ENCODE peak calls at places on chromosomes 2 and 18, in ten cellular contexts. One of them, this sample, is unnamed.

GRCh38 chr2:52264488-52264887 is 1232.6 kb upstream of the NRXN1 start:
- DNase-seq in RWPE1: no peak
- DNase-seq in A549: no peak
- DNase-seq in central memory CD8-positive, alpha-beta T cell: no peak
- DNase-seq in stimulated activated CD8-positive, alpha-beta memory T cell treated with anti-CD3 and anti-CD28 coated beads, Interleukin-7, amount 100 ng/mL, for 24 hours: no peak
- DNase-seq in amniotic stem cell: no peak
- DNase-seq in naive thymus-derived CD4-positive, alpha-beta T cell: no peak
- DNase-seq in cardiac fibroblast: no peak
- DNase-seq in adipocyte: no peak
- DNase-seq in epithelial cell of prostate: no peak
- DNase-seq in this sample: no peak

GRCh38 chr2:49240608-49241007 is 86.3 kb upstream of the FSHR start:
- DNase-seq in central memory CD8-positive, alpha-beta T cell: no peak
- DNase-seq in cardiac fibroblast: peak
- DNase-seq in RWPE1: no peak
- DNase-seq in adipocyte: peak
- DNase-seq in naive thymus-derived CD4-positive, alpha-beta T cell: no peak
- DNase-seq in A549: peak
- DNase-seq in amniotic stem cell: no peak
- DNase-seq in epithelial cell of prostate: no peak
- DNase-seq in stimulated activated CD8-positive, alpha-beta memory T cell treated with anti-CD3 and anti-CD28 coated beads, Interleukin-7, amount 100 ng/mL, for 24 hours: no peak
- DNase-seq in this sample: no peak

GRCh38 chr2:108575132-108575966 is 41.1 kb downstream of the LIMS1 start:
- DNase-seq in stimulated activated CD8-positive, alpha-beta memory T cell treated with anti-CD3 and anti-CD28 coated beads, Interleukin-7, amount 100 ng/mL, for 24 hours: no peak
- DNase-seq in naive thymus-derived CD4-positive, alpha-beta T cell: no peak
- DNase-seq in adipocyte: peak
- DNase-seq in epithelial cell of prostate: no peak
- DNase-seq in RWPE1: no peak
- DNase-seq in cardiac fibroblast: peak
- DNase-seq in central memory CD8-positive, alpha-beta T cell: no peak
- DNase-seq in A549: no peak
- DNase-seq in amniotic stem cell: no peak
- DNase-seq in this sample: no peak

GRCh38 chr2:30078521-30078920 is 68.3 kb upstream of the YPEL5 start:
- DNase-seq in naive thymus-derived CD4-positive, alpha-beta T cell: no peak
- DNase-seq in stimulated activated CD8-positive, alpha-beta memory T cell treated with anti-CD3 and anti-CD28 coated beads, Interleukin-7, amount 100 ng/mL, for 24 hours: no peak
- DNase-seq in epithelial cell of prostate: no peak
- DNase-seq in amniotic stem cell: no peak
- DNase-seq in central memory CD8-positive, alpha-beta T cell: no peak
- DNase-seq in RWPE1: no peak
- DNase-seq in cardiac fibroblast: peak
- DNase-seq in adipocyte: no peak
- DNase-seq in A549: no peak
- DNase-seq in this sample: no peak

GRCh38 chr18:70289351-70290330 is 796 bp downstream of the SOCS6 start:
- DNase-seq in RWPE1: peak
- DNase-seq in amniotic stem cell: no peak
- DNase-seq in cardiac fibroblast: peak
- DNase-seq in naive thymus-derived CD4-positive, alpha-beta T cell: no peak
- DNase-seq in stimulated activated CD8-positive, alpha-beta memory T cell treated with anti-CD3 and anti-CD28 coated beads, Interleukin-7, amount 100 ng/mL, for 24 hours: no peak
- DNase-seq in adipocyte: peak
- DNase-seq in A549: no peak
- DNase-seq in central memory CD8-positive, alpha-beta T cell: no peak
- DNase-seq in epithelial cell of prostate: no peak
- DNase-seq in this sample: peak

GRCh38 chr2:39608690-39609457 is 56.8 kb upstream of the TMEM178A start:
- DNase-seq in central memory CD8-positive, alpha-beta T cell: no peak
- DNase-seq in epithelial cell of prostate: no peak
- DNase-seq in cardiac fibroblast: no peak
- DNase-seq in stimulated activated CD8-positive, alpha-beta memory T cell treated with anti-CD3 and anti-CD28 coated beads, Interleukin-7, amount 100 ng/mL, for 24 hours: no peak
- DNase-seq in A549: no peak
- DNase-seq in naive thymus-derived CD4-positive, alpha-beta T cell: no peak
- DNase-seq in RWPE1: no peak
- DNase-seq in adipocyte: peak
- DNase-seq in amniotic stem cell: no peak
- DNase-seq in this sample: no peak

GRCh38 chr2:220670461-220670979 is 901.6 kb downstream of the EPHA4 start:
- DNase-seq in A549: no peak
- DNase-seq in naive thymus-derived CD4-positive, alpha-beta T cell: no peak
- DNase-seq in stimulated activated CD8-positive, alpha-beta memory T cell treated with anti-CD3 and anti-CD28 coated beads, Interleukin-7, amount 100 ng/mL, for 24 hours: no peak
- DNase-seq in RWPE1: no peak
- DNase-seq in central memory CD8-positive, alpha-beta T cell: no peak
- DNase-seq in epithelial cell of prostate: no peak
- DNase-seq in cardiac fibroblast: no peak
- DNase-seq in amniotic stem cell: no peak
- DNase-seq in adipocyte: no peak
- DNase-seq in this sample: no peak

GRCh38 chr2:758073-758820 is 81.0 kb upstream of the TMEM18 start:
- DNase-seq in RWPE1: no peak
- DNase-seq in central memory CD8-positive, alpha-beta T cell: no peak
- DNase-seq in amniotic stem cell: no peak
- DNase-seq in epithelial cell of prostate: no peak
- DNase-seq in adipocyte: no peak
- DNase-seq in cardiac fibroblast: no peak
- DNase-seq in stimulated activated CD8-positive, alpha-beta memory T cell treated with anti-CD3 and anti-CD28 coated beads, Interleukin-7, amount 100 ng/mL, for 24 hours: no peak
- DNase-seq in A549: no peak
- DNase-seq in naive thymus-derived CD4-positive, alpha-beta T cell: no peak
- DNase-seq in this sample: no peak

GRCh38 chr2:65453916-65454315 is 21.5 kb upstream of the SPRED2 start:
- DNase-seq in adipocyte: peak
- DNase-seq in naive thymus-derived CD4-positive, alpha-beta T cell: no peak
- DNase-seq in amniotic stem cell: no peak
- DNase-seq in cardiac fibroblast: no peak
- DNase-seq in RWPE1: peak
- DNase-seq in central memory CD8-positive, alpha-beta T cell: no peak
- DNase-seq in stimulated activated CD8-positive, alpha-beta memory T cell treated with anti-CD3 and anti-CD28 coated beads, Interleukin-7, amount 100 ng/mL, for 24 hours: no peak
- DNase-seq in A549: no peak
- DNase-seq in epithelial cell of prostate: no peak
- DNase-seq in this sample: no peak

GRCh38 chr2:149858916-149859634 is 271.5 kb upstream of the MMADHC start:
- DNase-seq in epithelial cell of prostate: no peak
- DNase-seq in central memory CD8-positive, alpha-beta T cell: no peak
- DNase-seq in naive thymus-derived CD4-positive, alpha-beta T cell: no peak
- DNase-seq in stimulated activated CD8-positive, alpha-beta memory T cell treated with anti-CD3 and anti-CD28 coated beads, Interleukin-7, amount 100 ng/mL, for 24 hours: no peak
- DNase-seq in adipocyte: peak
- DNase-seq in RWPE1: no peak
- DNase-seq in cardiac fibroblast: peak
- DNase-seq in amniotic stem cell: no peak
- DNase-seq in A549: no peak
- DNase-seq in this sample: no peak

GRCh38 chr2:131029812-131030211 is 63.4 kb downstream of the FAM168B start:
- DNase-seq in amniotic stem cell: no peak
- DNase-seq in A549: no peak
- DNase-seq in RWPE1: no peak
- DNase-seq in stimulated activated CD8-positive, alpha-beta memory T cell treated with anti-CD3 and anti-CD28 coated beads, Interleukin-7, amount 100 ng/mL, for 24 hours: no peak
- DNase-seq in adipocyte: no peak
- DNase-seq in epithelial cell of prostate: no peak
- DNase-seq in cardiac fibroblast: no peak
- DNase-seq in naive thymus-derived CD4-positive, alpha-beta T cell: no peak
- DNase-seq in central memory CD8-positive, alpha-beta T cell: no peak
- DNase-seq in this sample: no peak

GRCh38 chr2:20052229-20052871 is 922 bp upstream of the LAPTM4A start:
- DNase-seq in adipocyte: peak
- DNase-seq in epithelial cell of prostate: no peak
- DNase-seq in A549: peak
- DNase-seq in RWPE1: peak
- DNase-seq in central memory CD8-positive, alpha-beta T cell: no peak
- DNase-seq in naive thymus-derived CD4-positive, alpha-beta T cell: no peak
- DNase-seq in amniotic stem cell: no peak
- DNase-seq in cardiac fibroblast: peak
- DNase-seq in stimulated activated CD8-positive, alpha-beta memory T cell treated with anti-CD3 and anti-CD28 coated beads, Interleukin-7, amount 100 ng/mL, for 24 hours: no peak
- DNase-seq in this sample: no peak

GRCh38 chr2:2102870-2103269 is 228.2 kb downstream of the MYT1L start:
- DNase-seq in cardiac fibroblast: no peak
- DNase-seq in epithelial cell of prostate: no peak
- DNase-seq in RWPE1: no peak
- DNase-seq in amniotic stem cell: no peak
- DNase-seq in stimulated activated CD8-positive, alpha-beta memory T cell treated with anti-CD3 and anti-CD28 coated beads, Interleukin-7, amount 100 ng/mL, for 24 hours: no peak
- DNase-seq in adipocyte: no peak
- DNase-seq in central memory CD8-positive, alpha-beta T cell: no peak
- DNase-seq in A549: no peak
- DNase-seq in naive thymus-derived CD4-positive, alpha-beta T cell: no peak
- DNase-seq in this sample: no peak

GRCh38 chr2:15159751-15160177 is 401.4 kb downstream of the NBAS start:
- DNase-seq in RWPE1: no peak
- DNase-seq in central memory CD8-positive, alpha-beta T cell: no peak
- DNase-seq in stimulated activated CD8-positive, alpha-beta memory T cell treated with anti-CD3 and anti-CD28 coated beads, Interleukin-7, amount 100 ng/mL, for 24 hours: no peak
- DNase-seq in amniotic stem cell: no peak
- DNase-seq in A549: no peak
- DNase-seq in epithelial cell of prostate: no peak
- DNase-seq in cardiac fibroblast: peak
- DNase-seq in naive thymus-derived CD4-positive, alpha-beta T cell: no peak
- DNase-seq in adipocyte: peak
- DNase-seq in this sample: peak

GRCh38 chr2:158297606-158298005 is 158.9 kb downstream of the CCDC148 start:
- DNase-seq in cardiac fibroblast: peak
- DNase-seq in RWPE1: no peak
- DNase-seq in A549: no peak
- DNase-seq in adipocyte: peak
- DNase-seq in epithelial cell of prostate: peak
- DNase-seq in amniotic stem cell: no peak
- DNase-seq in naive thymus-derived CD4-positive, alpha-beta T cell: no peak
- DNase-seq in central memory CD8-positive, alpha-beta T cell: no peak
- DNase-seq in stimulated activated CD8-positive, alpha-beta memory T cell treated with anti-CD3 and anti-CD28 coated beads, Interleukin-7, amount 100 ng/mL, for 24 hours: no peak
- DNase-seq in this sample: no peak

GRCh38 chr2:143083636-143084035 is 45.6 kb upstream of the ARHGAP15 start:
- DNase-seq in A549: no peak
- DNase-seq in naive thymus-derived CD4-positive, alpha-beta T cell: no peak
- DNase-seq in stimulated activated CD8-positive, alpha-beta memory T cell treated with anti-CD3 and anti-CD28 coated beads, Interleukin-7, amount 100 ng/mL, for 24 hours: no peak
- DNase-seq in RWPE1: peak
- DNase-seq in epithelial cell of prostate: peak
- DNase-seq in cardiac fibroblast: peak
- DNase-seq in amniotic stem cell: peak
- DNase-seq in adipocyte: peak
- DNase-seq in central memory CD8-positive, alpha-beta T cell: no peak
- DNase-seq in this sample: no peak

GRCh38 chr2:119338282-119338681 is 28.4 kb downstream of the C2orf76 start:
- DNase-seq in A549: no peak
- DNase-seq in adipocyte: no peak
- DNase-seq in epithelial cell of prostate: no peak
- DNase-seq in cardiac fibroblast: no peak
- DNase-seq in central memory CD8-positive, alpha-beta T cell: no peak
- DNase-seq in RWPE1: no peak
- DNase-seq in amniotic stem cell: no peak
- DNase-seq in stimulated activated CD8-positive, alpha-beta memory T cell treated with anti-CD3 and anti-CD28 coated beads, Interleukin-7, amount 100 ng/mL, for 24 hours: no peak
- DNase-seq in naive thymus-derived CD4-positive, alpha-beta T cell: no peak
- DNase-seq in this sample: no peak

GRCh38 chr2:119289093-119289492 is 65.5 kb downstream of the STEAP3 start:
- DNase-seq in RWPE1: no peak
- DNase-seq in adipocyte: no peak
- DNase-seq in stimulated activated CD8-positive, alpha-beta memory T cell treated with anti-CD3 and anti-CD28 coated beads, Interleukin-7, amount 100 ng/mL, for 24 hours: no peak
- DNase-seq in cardiac fibroblast: peak
- DNase-seq in naive thymus-derived CD4-positive, alpha-beta T cell: no peak
- DNase-seq in central memory CD8-positive, alpha-beta T cell: no peak
- DNase-seq in A549: no peak
- DNase-seq in amniotic stem cell: no peak
- DNase-seq in epithelial cell of prostate: no peak
- DNase-seq in this sample: no peak

GRCh38 chr2:121214296-121214695 is 70.7 kb downstream of the TFCP2L1 start:
- DNase-seq in cardiac fibroblast: no peak
- DNase-seq in stimulated activated CD8-positive, alpha-beta memory T cell treated with anti-CD3 and anti-CD28 coated beads, Interleukin-7, amount 100 ng/mL, for 24 hours: no peak
- DNase-seq in central memory CD8-positive, alpha-beta T cell: no peak
- DNase-seq in epithelial cell of prostate: no peak
- DNase-seq in amniotic stem cell: no peak
- DNase-seq in naive thymus-derived CD4-positive, alpha-beta T cell: no peak
- DNase-seq in A549: no peak
- DNase-seq in adipocyte: no peak
- DNase-seq in RWPE1: no peak
- DNase-seq in this sample: no peak

GRCh38 chr2:27871805-27872204 is 18.4 kb downstream of the RBKS start:
- DNase-seq in central memory CD8-positive, alpha-beta T cell: no peak
- DNase-seq in epithelial cell of prostate: no peak
- DNase-seq in amniotic stem cell: no peak
- DNase-seq in RWPE1: no peak
- DNase-seq in naive thymus-derived CD4-positive, alpha-beta T cell: no peak
- DNase-seq in adipocyte: no peak
- DNase-seq in stimulated activated CD8-positive, alpha-beta memory T cell treated with anti-CD3 and anti-CD28 coated beads, Interleukin-7, amount 100 ng/mL, for 24 hours: no peak
- DNase-seq in A549: no peak
- DNase-seq in cardiac fibroblast: no peak
- DNase-seq in this sample: no peak

GRCh38 chr2:98869868-98870267 is 66.2 kb downstream of the CRACDL start:
- DNase-seq in stimulated activated CD8-positive, alpha-beta memory T cell treated with anti-CD3 and anti-CD28 coated beads, Interleukin-7, amount 100 ng/mL, for 24 hours: no peak
- DNase-seq in A549: no peak
- DNase-seq in central memory CD8-positive, alpha-beta T cell: no peak
- DNase-seq in cardiac fibroblast: no peak
- DNase-seq in epithelial cell of prostate: peak
- DNase-seq in amniotic stem cell: no peak
- DNase-seq in naive thymus-derived CD4-positive, alpha-beta T cell: no peak
- DNase-seq in RWPE1: peak
- DNase-seq in adipocyte: no peak
- DNase-seq in this sample: no peak

GRCh38 chr2:75986617-75987016 is 275.9 kb upstream of the GCFC2 start:
- DNase-seq in amniotic stem cell: no peak
- DNase-seq in epithelial cell of prostate: no peak
- DNase-seq in central memory CD8-positive, alpha-beta T cell: no peak
- DNase-seq in cardiac fibroblast: no peak
- DNase-seq in adipocyte: no peak
- DNase-seq in A549: no peak
- DNase-seq in stimulated activated CD8-positive, alpha-beta memory T cell treated with anti-CD3 and anti-CD28 coated beads, Interleukin-7, amount 100 ng/mL, for 24 hours: no peak
- DNase-seq in RWPE1: no peak
- DNase-seq in naive thymus-derived CD4-positive, alpha-beta T cell: no peak
- DNase-seq in this sample: peak

GRCh38 chr2:38037757-38038615 is 38.0 kb downstream of the CYP1B1 start:
- DNase-seq in A549: no peak
- DNase-seq in cardiac fibroblast: peak
- DNase-seq in epithelial cell of prostate: no peak
- DNase-seq in adipocyte: peak
- DNase-seq in central memory CD8-positive, alpha-beta T cell: no peak
- DNase-seq in stimulated activated CD8-positive, alpha-beta memory T cell treated with anti-CD3 and anti-CD28 coated beads, Interleukin-7, amount 100 ng/mL, for 24 hours: no peak
- DNase-seq in naive thymus-derived CD4-positive, alpha-beta T cell: no peak
- DNase-seq in amniotic stem cell: no peak
- DNase-seq in RWPE1: no peak
- DNase-seq in this sample: peak

GRCh38 chr18:76592981-76593381 is 97.9 kb upstream of the ZNF516 start:
- DNase-seq in epithelial cell of prostate: no peak
- DNase-seq in naive thymus-derived CD4-positive, alpha-beta T cell: no peak
- DNase-seq in RWPE1: no peak
- DNase-seq in A549: no peak
- DNase-seq in amniotic stem cell: no peak
- DNase-seq in central memory CD8-positive, alpha-beta T cell: no peak
- DNase-seq in adipocyte: peak
- DNase-seq in cardiac fibroblast: peak
- DNase-seq in stimulated activated CD8-positive, alpha-beta memory T cell treated with anti-CD3 and anti-CD28 coated beads, Interleukin-7, amount 100 ng/mL, for 24 hours: no peak
- DNase-seq in this sample: no peak

GRCh38 chr2:172667926-172668325 is 67.7 kb upstream of the RAPGEF4 start:
- DNase-seq in A549: no peak
- DNase-seq in central memory CD8-positive, alpha-beta T cell: no peak
- DNase-seq in adipocyte: peak
- DNase-seq in RWPE1: no peak
- DNase-seq in cardiac fibroblast: no peak
- DNase-seq in amniotic stem cell: no peak
- DNase-seq in naive thymus-derived CD4-positive, alpha-beta T cell: no peak
- DNase-seq in stimulated activated CD8-positive, alpha-beta memory T cell treated with anti-CD3 and anti-CD28 coated beads, Interleukin-7, amount 100 ng/mL, for 24 hours: no peak
- DNase-seq in epithelial cell of prostate: no peak
- DNase-seq in this sample: no peak

GRCh38 chr2:200399046-200399445 is 92.6 kb downstream of the SPATS2L start:
- DNase-seq in stimulated activated CD8-positive, alpha-beta memory T cell treated with anti-CD3 and anti-CD28 coated beads, Interleukin-7, amount 100 ng/mL, for 24 hours: no peak
- DNase-seq in amniotic stem cell: no peak
- DNase-seq in naive thymus-derived CD4-positive, alpha-beta T cell: no peak
- DNase-seq in adipocyte: peak
- DNase-seq in RWPE1: no peak
- DNase-seq in A549: no peak
- DNase-seq in epithelial cell of prostate: no peak
- DNase-seq in central memory CD8-positive, alpha-beta T cell: no peak
- DNase-seq in cardiac fibroblast: peak
- DNase-seq in this sample: no peak

GRCh38 chr2:168033966-168034365 is 213.4 kb downstream of the STK39 start:
- DNase-seq in epithelial cell of prostate: peak
- DNase-seq in A549: no peak
- DNase-seq in naive thymus-derived CD4-positive, alpha-beta T cell: no peak
- DNase-seq in amniotic stem cell: no peak
- DNase-seq in cardiac fibroblast: no peak
- DNase-seq in stimulated activated CD8-positive, alpha-beta memory T cell treated with anti-CD3 and anti-CD28 coated beads, Interleukin-7, amount 100 ng/mL, for 24 hours: no peak
- DNase-seq in RWPE1: no peak
- DNase-seq in adipocyte: no peak
- DNase-seq in central memory CD8-positive, alpha-beta T cell: no peak
- DNase-seq in this sample: no peak

This sample was measured in HAP-1.